ENCODE peak calls at places on chromosomes 13 and 19, in four cellular contexts. A, H, Y and K are unnamed samples.

GRCh38 chr13:110182461-110182860 is 124.5 kb downstream of the COL4A1 start:
- DNase-seq in A (no peak), H (no peak), Y (no peak), K (no peak)

GRCh38 chr19:7665076-7665475 is 3.8 kb upstream of the RETN start:
- DNase-seq in A (no peak), H (no peak), Y (no peak), K (no peak)

GRCh38 chr19:44808463-44809371 is at the start of gene BCAM:
- DNase-seq in A (no peak), H (peak; percentile 79), Y (no peak), K (no peak)

GRCh38 chr13:78636493-78636892 is 22.5 kb downstream of the OBI1 start:
- DNase-seq in A (no peak), H (no peak), Y (no peak), K (no peak)

GRCh38 chr19:39093761-39094160 is 9.6 kb downstream of the ACP7 start:
- DNase-seq in A (no peak), H (no peak), Y (no peak), K (no peak)

GRCh38 chr13:21676611-21677021 is 5.7 kb downstream of the FGF9 start:
- DNase-seq in A (no peak), H (peak; percentile 80), Y (no peak), K (no peak)

GRCh38 chr13:106155411-106155810 is 380.1 kb downstream of the EFNB2 start:
- DNase-seq in A (no peak), H (no peak), Y (no peak), K (no peak)

GRCh38 chr19:869245-870177 is 10.0 kb downstream of the CFD start:
- DNase-seq in A (no peak), H (peak; percentile 41), Y (no peak), K (peak; percentile 52)

GRCh38 chr13:70310720-70311119 is 202.5 kb upstream of the KLHL1 start:
- DNase-seq in A (no peak), H (peak; percentile 86), Y (no peak), K (peak; percentile 42)

GRCh38 chr13:97855570-97855970 is 97.9 kb upstream of the IPO5 start:
- DNase-seq in A (no peak), H (peak; percentile 82), Y (peak; percentile 44), K (peak; percentile 57)

GRCh38 chr19:18144906-18145305 is 8.1 kb upstream of the PIK3R2 start:
- DNase-seq in A (no peak), H (no peak), Y (no peak), K (no peak)

GRCh38 chr13:60066206-60066605 is 97.5 kb downstream of the DIAPH3 start:
- DNase-seq in A (no peak), H (peak; percentile 6), Y (no peak), K (no peak)

GRCh38 chr19:19388568-19389555 is 16.6 kb upstream of the GATAD2A start:
- DNase-seq in A (no peak), H (no peak), Y (no peak), K (no peak)

GRCh38 chr19:46601318-46602224 is at the start of gene CALM3:
- DNase-seq in A (no peak), H (peak; percentile 35), Y (no peak), K (no peak)

GRCh38 chr19:14181906-14182305 is 24.1 kb downstream of the ADGRL1 start:
- DNase-seq in A (no peak), H (no peak), Y (no peak), K (no peak)

GRCh38 chr19:46413262-46414031 is at the start of gene CCDC8:
- DNase-seq in A (no peak), H (no peak), Y (no peak), K (no peak)

GRCh38 chr13:75339635-75340374 is 142.2 kb downstream of the TBC1D4 start:
- DNase-seq in A (no peak), H (no peak), Y (no peak), K (no peak)

GRCh38 chr13:107365466-107366215 is 797.7 kb upstream of the ARGLU1 start:
- DNase-seq in A (no peak), H (no peak), Y (no peak), K (peak; percentile 63)

GRCh38 chr19:9757544-9758501 is 10.7 kb downstream of the ZNF846 start:
- DNase-seq in A (no peak), H (no peak), Y (no peak), K (no peak)

GRCh38 chr13:33145667-33146066 is 129.4 kb downstream of the KL start:
- DNase-seq in A (no peak), H (no peak), Y (no peak), K (no peak)

GRCh38 chr13:21330126-21330861 is 128.8 kb downstream of the ZDHHC20 start:
- DNase-seq in A (no peak), H (no peak), Y (no peak), K (no peak)

GRCh38 chr13:28964052-28964451 is 143.9 kb downstream of the MTUS2 start:
- DNase-seq in A (no peak), H (no peak), Y (no peak), K (no peak)

GRCh38 chr19:42433503-42434260 is 6.5 kb upstream of the LIPE start:
- DNase-seq in A (peak; percentile 29), H (peak; percentile 97), Y (no peak), K (peak; percentile 54)

GRCh38 chr19:17346109-17346671 is 8.8 kb downstream of the GTPBP3 start:
- DNase-seq in A (peak; percentile 53), H (peak; percentile 79), Y (peak; percentile 6), K (peak; percentile 51)

GRCh38 chr19:53467138-53467502 is 413 bp upstream of the ZNF813 start:
- DNase-seq in A (no peak), H (no peak), Y (no peak), K (no peak)

GRCh38 chr13:95020298-95020987 is 280.8 kb downstream of the ABCC4 start:
- DNase-seq in A (no peak), H (no peak), Y (no peak), K (no peak)

GRCh38 chr19:43765109-43765876 is 10.5 kb upstream of the SMG9 start:
- DNase-seq in A (peak; percentile 90), H (peak; percentile 47), Y (no peak), K (peak; percentile 82)

GRCh38 chr13:28530729-28531194 is 35.8 kb upstream of the FLT1 start:
- DNase-seq in A (no peak), H (peak; percentile 13), Y (no peak), K (no peak)